ENCODE peak calls at places on chromosomes 7 and 10, in six cellular contexts. E, S, L, V, K and R are unnamed samples.

GRCh38 chr7:112572669-112573301 is 92.0 kb downstream of the LSMEM1 start:
- DNase-seq in K (no peak), E (no peak), S (no peak), V (no peak), L (peak; percentile 77), R (peak; percentile 30)

GRCh38 chr7:33447980-33448379 is 318.6 kb downstream of the BBS9 start:
- DNase-seq in E (no peak), S (no peak), V (no peak), K (no peak), L (no peak), R (no peak)

GRCh38 chr10:99812177-99812576 is 29.7 kb downstream of the ABCC2 start:
- DNase-seq in E (no peak), K (no peak), V (no peak), S (no peak), L (no peak), R (no peak)

GRCh38 chr10:60140681-60141632 is 234.6 kb upstream of the CCDC6 start:
- DNase-seq in E (no peak), S (no peak), L (peak; percentile 75), V (no peak), K (peak; percentile 89), R (peak; percentile 70)

GRCh38 chr7:148898845-148899474 is 14.9 kb upstream of the EZH2 start:
- DNase-seq in L (no peak), S (no peak), K (no peak), V (peak; percentile 1), E (no peak), R (no peak)

GRCh38 chr10:32985781-32986350 is 27.8 kb upstream of the ITGB1 start:
- DNase-seq in L (no peak), E (no peak), V (peak; percentile 60), S (no peak), K (no peak), R (no peak)

GRCh38 chr7:148584154-148584827 is 6.3 kb upstream of the C7orf33 start:
- DNase-seq in L (no peak), K (no peak), V (no peak), E (no peak), S (no peak), R (no peak)

GRCh38 chr7:2609001-2609411 is 22.8 kb upstream of the TTYH3 start:
- DNase-seq in K (peak; percentile 74), L (peak; percentile 37), V (no peak), E (no peak), S (no peak), R (no peak)

GRCh38 chr7:81845628-81846259 is 75.9 kb upstream of the HGF start:
- DNase-seq in S (no peak), V (no peak), K (no peak), L (peak; percentile 6), E (no peak), R (no peak)

GRCh38 chr7:23679898-23680416 is at the start of gene FAM221A:
- DNase-seq in V (no peak), K (peak; percentile 92), E (peak; percentile 57), S (peak; percentile 68), L (peak; percentile 94), R (peak; percentile 94)

GRCh38 chr10:12237265-12238220 is 41.6 kb downstream of the CDC123 start:
- DNase-seq in S (no peak), V (peak; percentile 34), E (no peak), K (no peak), L (no peak), R (no peak)

GRCh38 chr7:26346611-26347200 is 55.0 kb downstream of the SNX10 start:
- DNase-seq in S (no peak), E (no peak), K (no peak), L (no peak), V (peak; percentile 79), R (peak; percentile 47)

GRCh38 chr7:28530175-28531142 is 118.1 kb downstream of the CREB5 start:
- DNase-seq in E (no peak), S (no peak), L (no peak), K (no peak), V (no peak), R (no peak)

GRCh38 chr7:49563693-49564378 is 209.6 kb upstream of the VWC2 start:
- DNase-seq in K (peak; percentile 2), S (no peak), E (no peak), V (no peak), L (no peak), R (no peak)

GRCh38 chr7:111042842-111043241 is 48.1 kb upstream of the LRRN3 start:
- DNase-seq in E (no peak), S (no peak), K (no peak), V (no peak), L (no peak), R (no peak)

GRCh38 chr7:137235434-137235833 is 108.1 kb downstream of the PTN start:
- DNase-seq in L (no peak), K (no peak), E (no peak), S (no peak), V (no peak), R (no peak)

GRCh38 chr7:32074787-32075570 is 4.8 kb upstream of the PDE1C start:
- DNase-seq in E (no peak), V (no peak), S (no peak), L (no peak), K (no peak), R (no peak)

GRCh38 chr10:44961231-44961571 is 1.6 kb downstream of the RASSF4 start:
- DNase-seq in L (no peak), V (no peak), S (no peak), K (no peak), E (no peak), R (no peak)

GRCh38 chr10:102795453-102796406 is 41.5 kb downstream of the CYP17A1 start:
- DNase-seq in L (no peak), K (no peak), E (no peak), V (no peak), S (no peak), R (no peak)

GRCh38 chr7:66183700-66184099 is 21.4 kb upstream of the TPST1 start:
- DNase-seq in K (peak; percentile 65), S (no peak), E (no peak), L (peak; percentile 69), V (peak; percentile 69), R (no peak)

GRCh38 chr10:128046156-128046933 is 79.9 kb downstream of the MKI67 start:
- DNase-seq in V (no peak), E (no peak), S (no peak), L (no peak), K (no peak), R (no peak)

GRCh38 chr7:136399378-136399777 is 422.2 kb upstream of the MTPN start:
- DNase-seq in L (no peak), E (no peak), K (no peak), S (no peak), V (no peak), R (no peak)

GRCh38 chr7:70098905-70099672 is 500.8 kb downstream of the AUTS2 start:
- DNase-seq in S (no peak), K (no peak), V (no peak), E (no peak), L (no peak), R (no peak)

GRCh38 chr10:86364551-86365345 is 1.8 kb downstream of the GRID1 start:
- DNase-seq in E (no peak), V (no peak), S (no peak), K (peak; percentile 77), L (no peak), R (no peak)

GRCh38 chr10:75390178-75390577 is 11.4 kb downstream of the ZNF503 start:
- DNase-seq in E (no peak), L (no peak), S (no peak), K (no peak), V (no peak), R (no peak)

GRCh38 chr7:151806938-151807775 is 69.8 kb downstream of the PRKAG2 start:
- DNase-seq in E (no peak), V (no peak), S (no peak), K (no peak), L (no peak), R (no peak)

GRCh38 chr7:118312966-118313365 is 88.5 kb downstream of the ANKRD7 start:
- DNase-seq in K (no peak), L (no peak), E (no peak), V (no peak), S (no peak), R (no peak)

GRCh38 chr7:34041716-34042115 is 136.4 kb downstream of the BMPER start:
- DNase-seq in S (no peak), V (no peak), L (no peak), K (no peak), E (no peak), R (no peak)

GRCh38 chr10:78349165-78349516 is 315.5 kb downstream of the RPS24 start:
- DNase-seq in S (no peak), E (no peak), L (no peak), K (no peak), V (no peak), R (no peak)

GRCh38 chr7:99679400-99680191 is at the start of gene CYP3A5:
- DNase-seq in S (no peak), V (peak; percentile 16), K (no peak), E (no peak), L (peak; percentile 78), R (peak; percentile 85)

GRCh38 chr10:122279725-122280141 is 8.6 kb downstream of the BTBD16 start:
- DNase-seq in S (no peak), V (peak; percentile 23), E (no peak), K (peak; percentile 76), L (peak; percentile 63), R (no peak)

GRCh38 chr10:33416209-33416608 is 81.7 kb upstream of the NRP1 start:
- DNase-seq in K (no peak), E (no peak), L (no peak), S (no peak), V (no peak), R (no peak)

GRCh38 chr7:18861514-18861913 is 255.9 kb downstream of the TWIST1 start:
- DNase-seq in V (no peak), K (no peak), L (no peak), S (no peak), E (no peak), R (no peak)

GRCh38 chr7:51543801-51544553 is 227.4 kb upstream of the COBL start:
- DNase-seq in K (peak; percentile 97), L (no peak), E (no peak), S (no peak), V (no peak), R (no peak)

GRCh38 chr10:4708123-4708759 is 117.8 kb upstream of the AKR1E2 start:
- DNase-seq in S (no peak), L (no peak), E (no peak), K (peak; percentile 43), V (no peak), R (no peak)

GRCh38 chr7:150978136-150978789 is at the start of gene KCNH2:
- DNase-seq in K (peak; percentile 79), V (no peak), E (no peak), S (no peak), L (peak; percentile 73), R (no peak)

GRCh38 chr10:86347856-86348255 is 18.7 kb downstream of the GRID1 start:
- DNase-seq in V (no peak), L (no peak), S (no peak), E (no peak), K (no peak), R (no peak)

GRCh38 chr7:150356265-150356897 is 12.2 kb upstream of the REPIN1 start:
- DNase-seq in K (peak; percentile 57), L (no peak), E (no peak), V (no peak), S (no peak), R (no peak)

GRCh38 chr7:144824360-144824759 is 11.5 kb downstream of the TPK1 start:
- DNase-seq in S (no peak), L (no peak), E (no peak), V (peak; percentile 94), K (no peak), R (no peak)

GRCh38 chr7:20816389-20816959 is 29.8 kb upstream of the SP8 start:
- DNase-seq in S (no peak), L (no peak), K (no peak), E (no peak), V (no peak), R (no peak)